ENCODE peak calls at places on chromosomes 4 and X, in six cellular contexts. H, T, V, R, W and Z are unnamed samples.

GRCh38 chr4:145709843-145710242 is 29.9 kb downstream of the C4orf51 start:
- DNase-seq in H (peak), T (peak), V (no peak), R (no peak), W (no peak), Z (no peak)

GRCh38 chrX:17459008-17459407 is 84.0 kb downstream of the NHS start:
- DNase-seq in H (peak), T (peak), V (no peak), R (no peak), W (no peak), Z (no peak)

GRCh38 chrX:141405878-141406492 is 163.7 kb upstream of the SPANXC start:
- DNase-seq in H (peak), T (peak), V (no peak), R (no peak), W (no peak), Z (no peak)

GRCh38 chr4:131302108-131302507 is 1847.0 kb upstream of the PCDH10 start:
- DNase-seq in H (no peak), T (no peak), V (no peak), R (no peak), W (no peak), Z (no peak)

GRCh38 chr4:174119051-174119450 is 164.4 kb downstream of the FBXO8 start:
- DNase-seq in H (peak), T (peak), V (peak), R (no peak), W (no peak), Z (no peak)

GRCh38 chr4:27003602-27004238 is 143.1 kb downstream of the STIM2 start:
- DNase-seq in H (peak), T (peak), V (no peak), R (peak), W (no peak), Z (no peak)

GRCh38 chr4:63302078-63302477 is 1107.2 kb downstream of the TECRL start:
- DNase-seq in H (no peak), T (no peak), V (no peak), R (no peak), W (no peak), Z (no peak)

GRCh38 chr4:5893013-5893580 is at the start of gene CRMP1:
- DNase-seq in H (no peak), T (peak), V (no peak), R (no peak), W (no peak), Z (no peak)

GRCh38 chrX:132331000-132331399 is 111.8 kb upstream of the RAP2C start:
- DNase-seq in H (no peak), T (no peak), V (no peak), R (no peak), W (no peak), Z (no peak)

GRCh38 chr4:146095091-146095690 is 80.3 kb upstream of the LSM6 start:
- DNase-seq in H (peak), T (peak), V (no peak), R (peak), W (no peak), Z (peak)

GRCh38 chrX:34341258-34341657 is 209.1 kb upstream of the FAM47A start:
- DNase-seq in H (peak), T (no peak), V (no peak), R (no peak), W (no peak), Z (no peak)

GRCh38 chrX:49042581-49043219 is 457 bp downstream of the TFE3 start:
- DNase-seq in H (no peak), T (no peak), V (no peak), R (no peak), W (peak), Z (no peak)

GRCh38 chr4:44725166-44725565 is 1.2 kb downstream of the GNPDA2 start:
- DNase-seq in H (peak), T (no peak), V (no peak), R (no peak), W (no peak), Z (no peak)

GRCh38 chrX:107429090-107429489 is 20.4 kb upstream of the FRMPD3 start:
- DNase-seq in H (peak), T (no peak), V (no peak), R (peak), W (no peak), Z (peak)

GRCh38 chr4:83356899-83357661 is 22.4 kb upstream of the HPSE start:
- DNase-seq in H (peak), T (peak), V (peak), R (peak), W (no peak), Z (no peak)

GRCh38 chr4:15420642-15421041 is 7.2 kb upstream of the C1QTNF7 start:
- DNase-seq in H (peak), T (peak), V (no peak), R (no peak), W (no peak), Z (no peak)

GRCh38 chr4:119498520-119498919 is 130.1 kb downstream of the PDE5A start:
- DNase-seq in H (peak), T (no peak), V (no peak), R (no peak), W (no peak), Z (no peak)

GRCh38 chrX:109830704-109831206 is 97.7 kb upstream of the ACSL4 start:
- DNase-seq in H (peak), T (peak), V (no peak), R (no peak), W (no peak), Z (no peak)

GRCh38 chr4:53702334-53703266 is 111.3 kb upstream of the LNX1 start:
- DNase-seq in H (peak), T (peak), V (peak), R (peak), W (no peak), Z (no peak)

GRCh38 chr4:137819964-137820383 is 287.7 kb upstream of the PCDH18 start:
- DNase-seq in H (peak), T (peak), V (peak), R (no peak), W (no peak), Z (no peak)

GRCh38 chr4:109211671-109212070 is 90.8 kb downstream of the COL25A1 start:
- DNase-seq in H (peak), T (no peak), V (no peak), R (no peak), W (no peak), Z (no peak)

GRCh38 chr4:41885456-41885855 is 49.8 kb upstream of the TMEM33 start:
- DNase-seq in H (no peak), T (no peak), V (no peak), R (no peak), W (no peak), Z (no peak)

GRCh38 chrX:78375894-78376293 is 48.5 kb upstream of the CYSLTR1 start:
- DNase-seq in H (no peak), T (peak), V (no peak), R (no peak), W (no peak), Z (no peak)

GRCh38 chrX:8971116-8971515 is 62.8 kb downstream of the FAM9B start:
- DNase-seq in H (peak), T (peak), V (no peak), R (no peak), W (no peak), Z (no peak)

GRCh38 chr4:82905205-82905604 is 4.7 kb downstream of the THAP9 start:
- DNase-seq in H (peak), T (no peak), V (peak), R (peak), W (no peak), Z (no peak)

GRCh38 chr4:140705625-140706275 is 50.4 kb downstream of the TBC1D9 start:
- DNase-seq in H (no peak), T (no peak), V (no peak), R (no peak), W (no peak), Z (no peak)

GRCh38 chrX:56505866-56506265 is 57.6 kb upstream of the UBQLN2 start:
- DNase-seq in H (no peak), T (no peak), V (no peak), R (no peak), W (no peak), Z (no peak)

GRCh38 chr4:52628543-52628942 is 30.6 kb downstream of the USP46 start:
- DNase-seq in H (no peak), T (no peak), V (no peak), R (no peak), W (no peak), Z (no peak)

GRCh38 chr4:151486166-151486565 is 77.2 kb downstream of the FHIP1A start:
- DNase-seq in H (peak), T (peak), V (no peak), R (no peak), W (no peak), Z (no peak)